ENCODE peak calls at places on chromosomes 1 and 21, in seven cellular contexts. K is gastrocnemius medialis, D is SJSA1, G is ovary, Q is right atrium auricular region, T is MM.1S, Z is cardiac muscle cell. B is an unnamed sample.

GRCh38 chr1:51671527-51672325 is 54.8 kb downstream of the OSBPL9 start:
- DNase-seq in Z (peak; percentile 38), Q (no peak), T (no peak), K (no peak), D (peak; percentile 67), G (no peak), B (no peak)

GRCh38 chr21:37006521-37007291 is at the start of gene RIPPLY3:
- DNase-seq in Q (no peak), T (no peak), D (peak; percentile 29), K (no peak), G (no peak), Z (peak; percentile 37), B (no peak)

GRCh38 chr1:85201340-85202091 is 700 bp upstream of the SYDE2 start:
- DNase-seq in Q (peak; percentile 65), K (peak; percentile 24), Z (peak; percentile 91), G (peak; percentile 77), T (peak; percentile 58), D (peak; percentile 85), B (no peak)

GRCh38 chr21:44816761-44817505 is 929 bp downstream of the SUMO3 start:
- DNase-seq in Z (no peak), K (no peak), Q (no peak), G (no peak), T (no peak), D (no peak), B (no peak)

GRCh38 chr1:112514901-112515300 is 6.1 kb downstream of the WNT2B start:
- DNase-seq in Z (no peak), K (no peak), Q (no peak), G (no peak), T (no peak), D (no peak), B (no peak)

GRCh38 chr1:246142320-246142893 is 364.7 kb downstream of the SMYD3 start:
- DNase-seq in K (no peak), Z (no peak), Q (no peak), G (no peak), T (no peak), D (peak; percentile 64), B (no peak)

GRCh38 chr1:198624648-198624980 is 14.2 kb upstream of the PTPRC start:
- DNase-seq in G (no peak), T (no peak), Q (no peak), Z (no peak), D (no peak), K (no peak), B (no peak)

GRCh38 chr1:44029260-44029910 is 1.9 kb downstream of the SLC6A9 start:
- DNase-seq in Z (peak; percentile 77), G (no peak), Q (no peak), D (no peak), T (no peak), K (no peak), B (no peak)

GRCh38 chr1:108503062-108503740 is 53.1 kb downstream of the NBPF6 start:
- DNase-seq in T (no peak), D (peak; percentile 85), Z (peak; percentile 41), G (no peak), Q (no peak), K (no peak), B (no peak)

GRCh38 chr1:247331526-247332214 is at the start of gene ZNF496:
- DNase-seq in G (peak; percentile 92), Q (peak; percentile 76), K (peak; percentile 84), D (peak; percentile 81), Z (peak; percentile 95), T (peak; percentile 74), B (no peak)

GRCh38 chr1:185426761-185427698 is 110.0 kb upstream of the IVNS1ABP start:
- DNase-seq in Q (no peak), Z (no peak), K (no peak), D (peak; percentile 37), T (no peak), G (no peak), B (no peak)

GRCh38 chr1:2451744-2452582 is 24.1 kb upstream of the PLCH2 start:
- DNase-seq in T (no peak), Z (no peak), D (peak; percentile 85), Q (no peak), K (no peak), G (no peak), B (no peak)

GRCh38 chr1:32753532-32754281 is 51.1 kb upstream of the SYNC start:
- DNase-seq in G (peak; percentile 88), K (peak; percentile 22), Z (peak; percentile 92), Q (no peak), T (peak; percentile 75), D (no peak), B (no peak)

GRCh38 chr1:153612755-153613331 is at the start of gene S100A16:
- DNase-seq in G (peak; percentile 84), D (no peak), Z (peak; percentile 71), Q (peak; percentile 81), K (no peak), T (no peak), B (no peak)

GRCh38 chr1:101388904-101389546 is 152.2 kb downstream of the S1PR1 start:
- DNase-seq in T (no peak), K (no peak), Z (no peak), D (no peak), G (no peak), Q (no peak), B (no peak)

GRCh38 chr1:158120254-158120653 is 60.4 kb upstream of the CD1D start:
- DNase-seq in Q (no peak), K (no peak), Z (no peak), G (no peak), D (no peak), T (no peak), B (no peak)

GRCh38 chr1:179441456-179441855 is 75.7 kb downstream of the AXDND1 start:
- DNase-seq in D (no peak), Z (peak; percentile 0), G (no peak), T (no peak), K (no peak), Q (no peak), B (no peak)

GRCh38 chr1:159918041-159918917 is 7.0 kb downstream of the TAGLN2 start:
- DNase-seq in G (no peak), Q (no peak), T (no peak), D (no peak), Z (no peak), K (no peak), B (no peak)

GRCh38 chr1:11473635-11474034 is 5.3 kb upstream of the DISP3 start:
- DNase-seq in K (no peak), G (no peak), D (no peak), Z (peak; percentile 87), T (peak; percentile 52), Q (no peak), B (no peak)

GRCh38 chr1:29519108-29519507 is 282.8 kb downstream of the PTPRU start:
- DNase-seq in Z (no peak), T (no peak), Q (no peak), K (no peak), D (no peak), G (no peak), B (no peak)

GRCh38 chr21:30482130-30482529 is 2.0 kb upstream of the KRTAP19-1 start:
- DNase-seq in Z (peak; percentile 9), D (no peak), G (no peak), T (no peak), Q (no peak), K (no peak), B (no peak)

GRCh38 chr1:111804736-111805135 is 49.0 kb downstream of the DDX20 start:
- DNase-seq in Q (no peak), G (no peak), T (no peak), D (no peak), Z (no peak), K (no peak), B (no peak)

GRCh38 chr1:172326171-172326570 is 94.3 kb upstream of the C1orf105 start:
- DNase-seq in T (no peak), G (no peak), K (no peak), D (no peak), Z (no peak), Q (no peak), B (no peak)
- H3K27ac ChIP-seq in T (no peak overlapping the region), G (no peak overlapping the region), K (no peak overlapping the region), D (no peak overlapping the region), Z (no peak overlapping the region), Q (no peak overlapping the region), B (no peak overlapping the region)

GRCh38 chr1:8427986-8428385 is 110.1 kb downstream of the SLC45A1 start:
- DNase-seq in G (no peak), T (no peak), Q (no peak), D (no peak), K (no peak), Z (no peak), B (no peak)
- H3K4me1 ChIP-seq in G (peaks cover 10% of the 10 kb centered on the region), T (peaks cover 22% of the 10 kb centered on the region), Q (no peaks in the 10 kb centered on the region), D (peaks cover 8% of the 10 kb centered on the region), K (peaks cover 53% of the 10 kb centered on the region), Z (peaks cover 24% of the 10 kb centered on the region), B (peaks cover 14% of the 10 kb centered on the region)

DNA sequence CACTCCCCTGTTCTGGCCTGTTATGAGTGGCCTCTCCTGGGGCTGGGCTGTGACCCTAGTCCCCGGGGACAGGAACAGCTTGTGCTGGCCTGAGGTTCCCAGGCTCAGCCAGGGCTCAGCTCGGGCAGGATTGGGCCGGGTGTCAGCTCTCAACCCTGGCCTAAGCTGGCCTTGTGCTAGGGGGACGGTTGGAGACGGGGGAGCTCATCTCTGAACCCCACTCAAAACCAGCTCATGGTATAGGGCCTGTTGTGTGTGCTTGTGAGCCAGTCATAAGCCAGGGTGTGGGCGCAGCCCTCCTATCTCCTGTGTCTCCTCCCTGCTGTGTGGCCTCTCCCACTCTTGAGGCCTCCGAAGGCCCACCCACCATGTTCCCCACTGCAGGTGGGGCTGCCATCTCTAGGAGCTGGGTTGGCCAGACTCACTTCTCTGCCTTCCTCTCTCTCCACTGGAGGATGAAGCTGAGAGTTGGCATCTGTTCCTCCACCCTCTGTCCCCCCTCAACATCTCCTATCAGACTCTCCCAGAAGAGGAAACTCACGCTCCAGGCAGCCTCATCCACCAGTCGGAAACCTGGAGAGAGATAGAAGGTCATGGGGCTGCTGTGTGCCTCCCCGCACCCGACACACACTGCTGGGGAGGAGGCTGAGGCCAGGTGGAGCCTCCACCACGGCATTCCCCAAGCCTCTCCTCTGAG is 1.3 kb downstream of the PEAR1 start:
- DNase-seq in Z (no peak), D (no peak), K (no peak), T (no peak), G (peak; percentile 59), Q (peak; percentile 66), B (no peak)
- H3K27ac ChIP-seq in Z (no peak overlapping the region), D (peak overlapping the region; percentile 98), K (peak overlapping the region; percentile 94), T (no peak overlapping the region), G (peak overlapping the region; percentile 82), Q (peak overlapping the region; percentile 85), B (peak overlapping the region; percentile 89)

GRCh38 chr1:19435851-19436465 is 49.4 kb downstream of the CAPZB start:
- DNase-seq in Q (peak; percentile 77), G (no peak), D (no peak), Z (no peak), K (peak; percentile 71), T (no peak), B (no peak)
- H3K4me1 ChIP-seq in Q (no peaks in the 10 kb centered on the region), G (peaks cover 54% of the 10 kb centered on the region), D (peaks cover 32% of the 10 kb centered on the region), Z (peaks cover 31% of the 10 kb centered on the region), K (peaks cover 87% of the 10 kb centered on the region), T (no peaks in the 10 kb centered on the region), B (peaks cover 100% of the 10 kb centered on the region)

DNA sequence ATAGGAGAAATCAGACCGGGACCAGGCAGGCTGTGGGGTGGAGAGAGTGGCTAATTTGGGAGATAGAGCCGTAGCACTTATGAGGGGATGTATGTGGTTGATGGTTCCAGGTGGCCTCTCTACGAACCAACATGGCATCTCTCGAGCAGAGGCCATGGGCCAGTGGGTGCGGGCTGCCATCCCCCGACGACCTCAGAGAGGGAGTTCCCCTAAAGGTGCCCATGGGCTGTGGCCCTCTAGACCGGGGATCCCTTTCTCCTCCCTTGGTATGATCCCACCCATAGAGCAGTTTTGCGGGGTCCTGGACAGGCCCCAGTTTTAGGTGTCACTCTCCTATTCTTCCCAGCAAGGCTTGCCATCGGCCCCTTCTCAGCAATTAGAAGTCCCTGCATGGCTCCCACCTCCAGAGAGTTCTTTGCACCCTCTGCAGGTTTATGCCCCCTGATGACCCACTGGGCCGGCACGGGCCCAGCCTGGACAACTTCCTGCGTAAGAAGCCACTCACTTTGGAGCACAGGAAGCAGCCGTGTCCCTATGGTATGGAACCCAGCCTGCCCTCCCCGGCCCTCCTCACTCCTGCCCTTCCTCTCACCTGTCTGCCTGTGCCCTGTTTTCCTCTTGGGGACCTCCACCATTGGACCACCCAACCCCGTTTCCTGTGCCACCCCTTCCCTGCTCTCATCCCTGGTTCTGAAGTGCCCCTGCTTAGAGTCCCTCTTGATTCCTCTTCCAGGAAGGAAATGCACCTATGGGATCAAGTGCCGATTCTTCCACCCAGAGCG is 7.8 kb downstream of the ZC3H12A start:
- DNase-seq in K (no peak), D (no peak), Q (peak; percentile 53), T (no peak), G (no peak), Z (no peak), B (no peak)
- H3K27ac ChIP-seq in K (peak overlapping the region; percentile 89), D (no peak overlapping the region), Q (no peak overlapping the region), T (no peak overlapping the region), G (no peak overlapping the region), Z (no peak overlapping the region), B (peak overlapping the region; percentile 99)